ENCODE peak calls at places on chromosome 1, in seven cellular contexts. J is SJSA1; Z is activated CD4-positive, alpha-beta T cell treated with anti-CD3 and anti-CD28 coated beads, Interleukin-2, amount 10 ng/mL, durations not matched to agents 7 days and 5 days; M is left cardiac atrium; H is spleen; C is amniotic stem cell; A is adipocyte. E is an unnamed sample.

GRCh38 chr1:31444725-31445448 is 31.9 kb downstream of the SERINC2 start:
- DNase-seq in J (no peak), Z (no peak), M (no peak), H (no peak), C (no peak), A (no peak), E (no peak)

GRCh38 chr1:150466964-150467363 is 20.3 kb upstream of the TARS2 start:
- DNase-seq in J (no peak), Z (no peak), M (no peak), H (no peak), C (no peak), A (no peak), E (no peak)

GRCh38 chr1:42873670-42874069 is 27.3 kb downstream of the ZNF691 start:
- DNase-seq in J (no peak), Z (no peak), M (no peak), H (no peak), C (no peak), A (no peak), E (no peak)

GRCh38 chr1:33661791-33662190 is 189.3 kb downstream of the ZSCAN20 start:
- DNase-seq in J (no peak), Z (no peak), M (no peak), H (no peak), C (no peak), A (no peak), E (peak)

GRCh38 chr1:224113918-224114786 is at the start of gene FBXO28:
- DNase-seq in J (peak), Z (peak), M (peak), H (peak), C (peak), A (peak), E (peak)

GRCh38 chr1:193674292-193674944 is 488.0 kb upstream of the B3GALT2 start:
- DNase-seq in J (no peak), Z (no peak), M (no peak), H (no peak), C (no peak), A (peak), E (no peak)

GRCh38 chr1:28160677-28161328 is 15.7 kb downstream of the PTAFR start:
- DNase-seq in J (peak), Z (no peak), M (no peak), H (peak), C (no peak), A (peak), E (no peak)

GRCh38 chr1:207020709-207021107 is 11.8 kb downstream of the C1orf116 start:
- DNase-seq in J (no peak), Z (no peak), M (no peak), H (no peak), C (no peak), A (no peak), E (no peak)

GRCh38 chr1:41735587-41736290 is 183.0 kb downstream of the HIVEP3 start:
- DNase-seq in J (peak), Z (no peak), M (peak), H (no peak), C (no peak), A (no peak), E (peak)

GRCh38 chr1:20165522-20165951 is 20.4 kb upstream of the UBXN10 start:
- DNase-seq in J (no peak), Z (no peak), M (no peak), H (no peak), C (no peak), A (peak), E (no peak)

GRCh38 chr1:56564615-56565014 is 14.7 kb downstream of the PLPP3 start:
- DNase-seq in J (peak), Z (no peak), M (no peak), H (no peak), C (no peak), A (no peak), E (no peak)

GRCh38 chr1:238892612-238893011 is 493.8 kb upstream of the CHRM3 start:
- DNase-seq in J (no peak), Z (no peak), M (no peak), H (no peak), C (no peak), A (no peak), E (no peak)

GRCh38 chr1:201381130-201381529 is 3.6 kb upstream of the TNNT2 start:
- DNase-seq in J (no peak), Z (no peak), M (no peak), H (no peak), C (no peak), A (no peak), E (peak)

GRCh38 chr1:181469829-181470228 is 13.5 kb upstream of the CACNA1E start:
- DNase-seq in J (peak), Z (no peak), M (no peak), H (no peak), C (peak), A (peak), E (no peak)

GRCh38 chr1:161705537-161705936 is 1.5 kb upstream of the FCRLA start:
- DNase-seq in J (no peak), Z (no peak), M (no peak), H (no peak), C (no peak), A (no peak), E (no peak)

GRCh38 chr1:156797212-156797871 is 19.3 kb downstream of the SH2D2A start:
- DNase-seq in J (peak), Z (peak), M (no peak), H (no peak), C (peak), A (peak), E (peak)

GRCh38 chr1:232589809-232590741 is 39.9 kb downstream of the SIPA1L2 start:
- DNase-seq in J (no peak), Z (no peak), M (peak), H (no peak), C (no peak), A (peak), E (no peak)

GRCh38 chr1:213987422-213987875 is 324 bp upstream of the PROX1 start:
- DNase-seq in J (no peak), Z (no peak), M (peak), H (peak), C (no peak), A (no peak), E (no peak)

GRCh38 chr1:54129858-54130257 is 22.9 kb downstream of the CDCP2 start:
- DNase-seq in J (no peak), Z (no peak), M (no peak), H (peak), C (no peak), A (no peak), E (no peak)

GRCh38 chr1:78070210-78070609 is 24.4 kb downstream of the GIPC2 start:
- DNase-seq in J (no peak), Z (no peak), M (no peak), H (no peak), C (no peak), A (no peak), E (no peak)

GRCh38 chr1:207818971-207819451 is 67.2 kb downstream of the CD46 start:
- DNase-seq in J (peak), Z (no peak), M (no peak), H (no peak), C (peak), A (peak), E (no peak)

GRCh38 chr1:59029366-59029765 is 245.5 kb upstream of the JUN start:
- DNase-seq in J (no peak), Z (no peak), M (no peak), H (no peak), C (no peak), A (no peak), E (no peak)

GRCh38 chr1:157157481-157158190 is 19.4 kb upstream of the ETV3 start:
- DNase-seq in J (no peak), Z (no peak), M (no peak), H (no peak), C (no peak), A (peak), E (no peak)

GRCh38 chr1:183023146-183023600 is at the start of gene LAMC1:
- DNase-seq in J (peak), Z (no peak), M (peak), H (peak), C (peak), A (peak), E (peak)

GRCh38 chr1:101025283-101025679 is 303 bp downstream of the DPH5 start:
- DNase-seq in J (no peak), Z (peak), M (peak), H (peak), C (no peak), A (no peak), E (peak)

GRCh38 chr1:237041795-237042466 is at the start of gene RYR2:
- DNase-seq in J (no peak), Z (no peak), M (peak), H (no peak), C (no peak), A (no peak), E (no peak)

GRCh38 chr1:60874703-60875102 is 207.7 kb upstream of the NFIA start:
- DNase-seq in J (no peak), Z (no peak), M (no peak), H (no peak), C (peak), A (peak), E (no peak)

GRCh38 chr1:200409203-200409760 is 554 bp downstream of the ZNF281 start:
- DNase-seq in J (peak), Z (peak), M (peak), H (peak), C (no peak), A (peak), E (no peak)

E was measured in DMS79 treated with DMSO at 0.1 percent for 48 hours.